ENCODE peak calls at places on chromosome X, in seven cellular contexts. J is H9, M is IMR-90, R is neuronal stem cell, O is mesenchymal stem cell, Z is H1, T is mesendoderm. C is an unnamed sample.

GRCh38 chrX:10109695-10110094 is 47.1 kb upstream of the CLCN4 start:
- DNase-seq in J (no peak), M (no peak), R (no peak), Z (no peak), O (no peak), T (no peak), C (no peak)

GRCh38 chrX:34768290-34768689 is 111.2 kb upstream of the TMEM47 start:
- DNase-seq in O (no peak), J (no peak), T (peak), M (no peak), R (peak), Z (no peak), C (no peak)

GRCh38 chrX:632391-633042 is 1.9 kb downstream of the SHOX start:
- DNase-seq in J (peak), O (no peak), T (peak), Z (no peak), M (no peak), R (no peak), C (no peak)

GRCh38 chrX:133297284-133297683 is 79.1 kb upstream of the TFDP3 start:
- DNase-seq in R (no peak), T (no peak), M (peak), O (peak), Z (no peak), J (no peak), C (no peak)

GRCh38 chrX:42246814-42247213 is 323.5 kb upstream of the CASK start:
- DNase-seq in T (no peak), J (no peak), R (no peak), Z (no peak), O (no peak), M (no peak), C (peak)

GRCh38 chrX:94524867-94525266 is 850.9 kb downstream of the FAM133A start:
- DNase-seq in T (peak), J (peak), Z (no peak), R (no peak), O (no peak), M (no peak), C (no peak)

GRCh38 chrX:155434906-155435743 is 23.3 kb downstream of the F8A3 start:
- DNase-seq in T (no peak), R (no peak), J (no peak), M (no peak), Z (no peak), O (no peak), C (no peak)

GRCh38 chrX:12949205-12949926 is 25.5 kb upstream of the TMSB4X start:
- DNase-seq in Z (no peak), R (no peak), O (peak), M (peak), T (no peak), J (no peak), C (peak)

GRCh38 chrX:17986440-17986839 is 125.3 kb upstream of the RAI2 start:
- DNase-seq in T (no peak), M (no peak), Z (no peak), J (no peak), R (no peak), O (no peak), C (peak)

GRCh38 chrX:150942958-150943594 is 40.1 kb upstream of the HMGB3 start:
- DNase-seq in J (no peak), R (no peak), T (no peak), Z (no peak), O (no peak), M (no peak), C (peak)

GRCh38 chrX:108270739-108271396 is 167.4 kb downstream of the COL4A6 start:
- DNase-seq in M (peak), J (no peak), Z (no peak), R (no peak), T (peak), O (peak), C (no peak)

GRCh38 chrX:127873637-127874036 is 178.6 kb downstream of the ACTRT1 start:
- DNase-seq in R (no peak), J (no peak), Z (no peak), M (no peak), O (no peak), T (no peak), C (no peak)

GRCh38 chrX:134172588-134173259 is 64.3 kb upstream of the CCDC160 start:
- DNase-seq in R (no peak), M (no peak), Z (no peak), T (peak), J (no peak), O (peak), C (peak)

GRCh38 chrX:9235722-9236121 is 201.8 kb upstream of the FAM9B start:
- DNase-seq in J (no peak), T (no peak), O (no peak), R (no peak), Z (no peak), M (no peak), C (no peak)

GRCh38 chrX:11759461-11760311 is 1.6 kb downstream of the MSL3 start:
- DNase-seq in M (peak), R (peak), J (peak), O (peak), Z (peak), T (peak), C (peak)

GRCh38 chrX:112067601-112068000 is 15.0 kb downstream of the TRPC5 start:
- DNase-seq in M (no peak), O (no peak), J (no peak), T (no peak), R (no peak), Z (no peak), C (no peak)

GRCh38 chrX:84188320-84188834 is 378 bp upstream of the RPS6KA6 start:
- DNase-seq in R (no peak), O (peak), Z (peak), M (peak), J (peak), T (peak), C (peak)

GRCh38 chrX:109914114-109914849 is 88.6 kb upstream of the TMEM164 start:
- DNase-seq in M (no peak), R (no peak), J (no peak), T (no peak), Z (no peak), O (no peak), C (peak)

GRCh38 chrX:70592091-70592490 is 147.5 kb downstream of the DLG3 start:
- DNase-seq in J (no peak), R (no peak), M (peak), O (peak), Z (no peak), T (peak), C (peak)
- H3K18ac ChIP-seq in J (no peak), R (no peak), M (no peak), O (no peak), Z (no peak), T (no peak), C (no peak)

GRCh38 chrX:44343412-44343942 is at the start of gene EFHC2:
- DNase-seq in O (peak), T (peak), J (peak), M (no peak), R (no peak), Z (no peak), C (peak)

GRCh38 chrX:44344194-44344593 is 722 bp upstream of the EFHC2 start:
- DNase-seq in R (no peak), Z (no peak), T (peak), O (no peak), J (peak), M (no peak), C (no peak)

GRCh38 chrX:44342866-44343265 is 606 bp downstream of the EFHC2 start:
- DNase-seq in J (no peak), Z (no peak), T (peak), R (no peak), M (no peak), O (no peak), C (no peak)

GRCh38 chrX:44332437-44332836 is 11.0 kb downstream of the EFHC2 start:
- DNase-seq in O (no peak), R (no peak), T (peak), Z (peak), J (peak), M (no peak), C (no peak)

GRCh38 chrX:44338361-44338760 is 5.1 kb downstream of the EFHC2 start:
- DNase-seq in Z (no peak), M (no peak), J (no peak), R (no peak), T (no peak), O (no peak), C (no peak)
- H3K18ac ChIP-seq in Z (no peak), M (no peak), J (no peak), R (no peak), T (no peak), O (no peak), C (no peak)

GRCh38 chrX:136816970-136817369 is 36.2 kb upstream of the ARHGEF6 start:
- DNase-seq in M (peak), R (no peak), T (no peak), Z (no peak), J (no peak), O (peak), C (no peak)

GRCh38 chrX:136814847-136815634 is 34.3 kb upstream of the ARHGEF6 start:
- DNase-seq in R (no peak), Z (no peak), M (no peak), O (no peak), J (no peak), T (no peak), C (no peak)

GRCh38 chrX:136822337-136823095 is 41.8 kb upstream of the ARHGEF6 start:
- DNase-seq in O (peak), R (no peak), M (no peak), J (no peak), T (no peak), Z (no peak), C (no peak)

GRCh38 chrX:136823175-136823574 is 42.4 kb upstream of the ARHGEF6 start:
- DNase-seq in R (no peak), T (no peak), M (peak), J (no peak), O (no peak), Z (no peak), C (no peak)

GRCh38 chrX:136819026-136819425 is 38.3 kb upstream of the ARHGEF6 start:
- DNase-seq in R (no peak), O (no peak), J (no peak), T (no peak), M (no peak), Z (no peak), C (no peak)
- H3K18ac ChIP-seq in R (no peak), O (no peak), J (no peak), T (no peak), M (no peak), Z (no peak), C (no peak)

DNA sequence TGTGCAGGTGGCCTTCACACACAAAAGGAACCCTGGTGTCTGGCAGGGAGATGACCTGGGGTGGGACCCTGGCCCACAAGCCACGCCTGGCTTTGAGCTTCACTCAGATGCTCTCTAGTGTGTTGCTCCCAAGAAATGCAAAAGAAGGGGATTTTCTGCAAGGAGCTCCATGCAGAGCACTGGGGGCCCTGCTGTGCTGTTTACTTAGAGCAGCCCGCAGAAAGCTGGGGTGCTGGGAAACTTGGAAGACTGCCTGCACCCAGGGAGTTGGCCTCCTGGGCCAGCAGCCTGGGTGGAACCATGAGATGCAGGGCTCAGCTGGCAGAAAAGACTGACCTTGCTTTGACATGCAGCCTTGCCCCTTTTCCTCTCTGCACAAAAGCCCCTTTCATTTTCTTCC is 613.1 kb downstream of the BCOR start:
- DNase-seq in M (no peak), J (no peak), R (no peak), Z (no peak), T (no peak), O (no peak), C (no peak)
- H3K18ac ChIP-seq in M (no peak), J (no peak), R (no peak), Z (no peak), T (no peak), O (no peak), C (no peak)

GRCh38 chrX:19811807-19812604 is 75.4 kb downstream of the SH3KBP1 start:
- DNase-seq in M (peak), R (no peak), T (no peak), Z (no peak), J (no peak), O (peak), C (no peak)
- H3K18ac ChIP-seq in M (no peak), R (no peak), T (no peak), Z (no peak), J (no peak), O (no peak), C (no peak)

GRCh38 chrX:70445876-70446275 is 1.2 kb downstream of the DLG3 start:
- DNase-seq in R (no peak), O (no peak), T (no peak), M (no peak), Z (no peak), J (no peak), C (no peak)

GRCh38 chrX:70446380-70447350 is 2.0 kb downstream of the DLG3 start:
- DNase-seq in Z (no peak), M (no peak), T (no peak), O (no peak), R (no peak), J (no peak), C (no peak)

GRCh38 chrX:70452143-70452733 is 7.6 kb downstream of the DLG3 start:
- DNase-seq in M (peak), T (peak), J (peak), R (no peak), O (peak), Z (no peak), C (no peak)

GRCh38 chrX:70453024-70453618 is 8.5 kb downstream of the DLG3 start:
- DNase-seq in Z (no peak), J (no peak), R (no peak), M (no peak), T (no peak), O (no peak), C (no peak)

DNA sequence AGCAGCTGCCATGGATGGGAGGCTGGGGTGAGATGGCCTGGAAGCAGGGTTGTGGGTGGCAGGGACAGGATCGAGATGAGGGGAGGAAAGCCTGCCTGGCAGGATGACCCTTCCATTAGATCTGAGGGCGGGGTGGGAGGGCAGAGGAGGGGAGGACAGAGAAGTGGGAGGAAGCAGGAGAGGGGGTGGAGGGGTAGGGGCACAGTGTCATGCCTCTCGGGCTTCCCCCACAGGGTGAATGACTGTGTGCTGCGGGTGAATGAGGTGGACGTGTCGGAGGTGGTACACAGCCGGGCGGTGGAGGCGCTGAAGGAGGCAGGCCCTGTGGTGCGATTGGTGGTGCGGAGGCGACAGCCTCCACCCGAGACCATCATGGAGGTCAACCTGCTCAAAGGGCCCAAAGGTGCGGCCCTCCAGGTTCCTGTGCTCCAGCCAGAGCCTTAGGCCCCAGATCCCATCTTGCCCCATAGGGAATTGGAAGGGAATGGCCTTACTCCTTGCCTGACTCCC is 4.9 kb downstream of the DLG3 start:
- DNase-seq in O (no peak), Z (no peak), T (no peak), J (no peak), R (no peak), M (no peak), C (no peak)
- H3K18ac ChIP-seq in O (no peak), Z (no peak), T (no peak), J (no peak), R (no peak), M (no peak), C (no peak)

GRCh38 chrX:30930679-30931078 is 41.6 kb upstream of the TAB3 start:
- DNase-seq in M (no peak), R (no peak), Z (no peak), J (no peak), T (no peak), O (no peak), C (no peak)
- H3K18ac ChIP-seq in M (no peak), R (no peak), Z (no peak), J (no peak), T (no peak), O (no peak), C (no peak)

GRCh38 chrX:114338870-114339269 is 245.0 kb upstream of the HTR2C start:
- DNase-seq in M (no peak), R (no peak), T (no peak), Z (no peak), J (no peak), O (no peak), C (no peak)

GRCh38 chrX:114334473-114334982 is 249.4 kb upstream of the HTR2C start:
- DNase-seq in M (no peak), O (no peak), J (no peak), R (no peak), T (no peak), Z (no peak), C (no peak)
- H3K18ac ChIP-seq in M (no peak), O (no peak), J (no peak), R (no peak), T (no peak), Z (no peak), C (no peak)